ENCODE peak calls at places on chromosomes 2 and 18, in six cellular contexts. Z, F, L, C, J and E are unnamed samples.

GRCh38 chr2:220891405-220891804 is 680.7 kb downstream of the EPHA4 start:
- DNase-seq in Z (peak), F (no peak), L (no peak), C (no peak), J (no peak), E (no peak)

GRCh38 chr2:176491172-176491904 is 222.1 kb downstream of the MTX2 start:
- DNase-seq in Z (peak), F (no peak), L (peak), C (peak), J (no peak), E (no peak)

GRCh38 chr2:121664086-121664485 is 14.8 kb upstream of the CLASP1 start:
- DNase-seq in Z (peak), F (no peak), L (no peak), C (no peak), J (no peak), E (no peak)

GRCh38 chr2:221502270-221502973 is 69.7 kb downstream of the EPHA4 start:
- DNase-seq in Z (peak), F (no peak), L (no peak), C (no peak), J (no peak), E (no peak)

GRCh38 chr18:31424383-31424988 is 23.1 kb upstream of the DSG3 start:
- DNase-seq in Z (peak), F (peak), L (no peak), C (peak), J (no peak), E (no peak)

GRCh38 chr2:139529045-139529444 is 748.9 kb upstream of the NXPH2 start:
- DNase-seq in Z (no peak), F (no peak), L (no peak), C (peak), J (no peak), E (no peak)

GRCh38 chr18:47248610-47249343 is 2.7 kb downstream of the SKOR2 start:
- DNase-seq in Z (peak), F (peak), L (no peak), C (no peak), J (no peak), E (no peak)

GRCh38 chr18:51154664-51155063 is 42.8 kb downstream of the MEX3C start:
- DNase-seq in Z (no peak), F (no peak), L (no peak), C (no peak), J (no peak), E (no peak)

GRCh38 chr2:40488101-40488598 is 36.3 kb upstream of the SLC8A1 start:
- DNase-seq in Z (peak), F (no peak), L (no peak), C (no peak), J (no peak), E (no peak)

GRCh38 chr2:166643980-166644379 is 149.9 kb upstream of the SCN7A start:
- DNase-seq in Z (no peak), F (no peak), L (no peak), C (no peak), J (no peak), E (no peak)

GRCh38 chr2:238916875-238917590 is 69.1 kb downstream of the TWIST2 start:
- DNase-seq in Z (peak), F (no peak), L (no peak), C (no peak), J (no peak), E (no peak)

GRCh38 chr2:139045524-139045923 is 265.3 kb upstream of the NXPH2 start:
- DNase-seq in Z (no peak), F (peak), L (no peak), C (no peak), J (no peak), E (no peak)

GRCh38 chr2:111689174-111689573 is 194.8 kb downstream of the ANAPC1 start:
- DNase-seq in Z (no peak), F (no peak), L (no peak), C (no peak), J (no peak), E (no peak)

GRCh38 chr2:158998486-158999248 is 30.2 kb downstream of the TANC1 start:
- DNase-seq in Z (peak), F (no peak), L (no peak), C (no peak), J (no peak), E (no peak)

GRCh38 chr2:7356909-7357584 is 439.8 kb downstream of the RNF144A start:
- DNase-seq in Z (no peak), F (no peak), L (no peak), C (no peak), J (peak), E (no peak)

GRCh38 chr2:219737270-219737691 is 109.9 kb downstream of the SLC4A3 start:
- DNase-seq in Z (peak), F (no peak), L (no peak), C (no peak), J (no peak), E (no peak)

GRCh38 chr2:9086465-9086864 is 83.0 kb upstream of the MBOAT2 start:
- DNase-seq in Z (no peak), F (no peak), L (no peak), C (no peak), J (no peak), E (no peak)

GRCh38 chr2:53987336-53987921 is 16.6 kb upstream of the PSME4 start:
- DNase-seq in Z (peak), F (no peak), L (no peak), C (no peak), J (no peak), E (no peak)

GRCh38 chr2:237558918-237559645 is 7.3 kb upstream of the PRLH start:
- DNase-seq in Z (peak), F (no peak), L (peak), C (peak), J (peak), E (no peak)

GRCh38 chr2:38113999-38114708 is 38.2 kb upstream of the CYP1B1 start:
- DNase-seq in Z (no peak), F (no peak), L (no peak), C (no peak), J (no peak), E (no peak)

GRCh38 chr2:24860631-24861030 is 59.4 kb downstream of the ADCY3 start:
- DNase-seq in Z (no peak), F (no peak), L (no peak), C (no peak), J (no peak), E (peak)

GRCh38 chr2:74107071-74107470 is 40.6 kb downstream of the BOLA3 start:
- DNase-seq in Z (no peak), F (no peak), L (no peak), C (no peak), J (no peak), E (no peak)

DNA sequence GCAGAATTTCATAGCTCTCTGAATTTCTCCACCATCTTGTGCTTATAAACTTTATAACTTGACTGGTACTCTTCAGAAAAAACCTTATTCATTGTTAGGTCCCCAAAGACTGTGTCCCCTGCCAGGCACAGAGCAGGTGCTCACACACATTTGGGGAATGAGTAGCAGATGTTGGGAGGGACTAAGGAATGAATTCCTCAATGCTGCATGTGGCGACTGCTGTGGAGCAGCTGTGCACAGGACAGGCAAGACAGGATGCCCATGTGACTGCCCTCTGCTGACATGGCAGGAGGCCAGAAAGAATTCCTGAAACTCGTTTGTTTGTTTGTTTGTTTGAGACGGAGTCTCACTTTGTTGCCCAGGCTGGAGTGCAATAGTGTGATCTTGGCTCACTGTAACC is 122.3 kb upstream of the ITGA6 start:
- DNase-seq in Z (no peak), F (no peak), L (no peak), C (no peak), J (no peak), E (no peak)
- H3K27ac ChIP-seq in Z (no peak), F (no peak), L (no peak), C (no peak), J (no peak), E (no peak)

GRCh38 chr18:35176925-35177324 is 63.9 kb upstream of the ZNF397 start:
- DNase-seq in Z (no peak), F (no peak), L (no peak), C (no peak), J (no peak), E (no peak)

GRCh38 chr18:35183846-35184245 is 57.0 kb upstream of the ZNF397 start:
- DNase-seq in Z (no peak), F (no peak), L (no peak), C (no peak), J (no peak), E (no peak)

GRCh38 chr18:35182151-35182550 is 58.7 kb upstream of the ZNF397 start:
- DNase-seq in Z (no peak), F (no peak), L (no peak), C (no peak), J (no peak), E (no peak)

GRCh38 chr18:35178260-35178659 is 62.6 kb upstream of the ZNF397 start:
- DNase-seq in Z (peak), F (no peak), L (no peak), C (no peak), J (no peak), E (no peak)

GRCh38 chr18:35179906-35180305 is 60.9 kb upstream of the ZNF397 start:
- DNase-seq in Z (no peak), F (no peak), L (no peak), C (no peak), J (no peak), E (no peak)
- H3K27ac ChIP-seq in Z (no peak), F (no peak), L (no peak), C (no peak), J (no peak), E (no peak)

GRCh38 chr2:234678721-234679120 is 181.8 kb upstream of the ARL4C start:
- DNase-seq in Z (no peak), F (peak), L (peak), C (no peak), J (no peak), E (no peak)

GRCh38 chr2:234679151-234679765 is 182.4 kb upstream of the ARL4C start:
- DNase-seq in Z (no peak), F (no peak), L (no peak), C (no peak), J (no peak), E (no peak)

GRCh38 chr2:234681206-234681605 is 184.3 kb upstream of the ARL4C start:
- DNase-seq in Z (no peak), F (no peak), L (no peak), C (no peak), J (no peak), E (no peak)

GRCh38 chr2:234680688-234681050 is 183.8 kb upstream of the ARL4C start:
- DNase-seq in Z (no peak), F (no peak), L (no peak), C (no peak), J (no peak), E (no peak)

GRCh38 chr2:234679766-234680687 is 183.1 kb upstream of the ARL4C start:
- DNase-seq in Z (peak), F (no peak), L (peak), C (no peak), J (peak), E (no peak)
- H3K27ac ChIP-seq in Z (peak), F (no peak), L (no peak), C (peak), J (peak), E (no peak)

GRCh38 chr2:169891593-169892298 is 64.5 kb downstream of the UBR3 start:
- DNase-seq in Z (peak), F (no peak), L (no peak), C (no peak), J (no peak), E (no peak)

GRCh38 chr2:169892951-169893350 is 65.7 kb downstream of the UBR3 start:
- DNase-seq in Z (no peak), F (no peak), L (no peak), C (no peak), J (no peak), E (no peak)

DNA sequence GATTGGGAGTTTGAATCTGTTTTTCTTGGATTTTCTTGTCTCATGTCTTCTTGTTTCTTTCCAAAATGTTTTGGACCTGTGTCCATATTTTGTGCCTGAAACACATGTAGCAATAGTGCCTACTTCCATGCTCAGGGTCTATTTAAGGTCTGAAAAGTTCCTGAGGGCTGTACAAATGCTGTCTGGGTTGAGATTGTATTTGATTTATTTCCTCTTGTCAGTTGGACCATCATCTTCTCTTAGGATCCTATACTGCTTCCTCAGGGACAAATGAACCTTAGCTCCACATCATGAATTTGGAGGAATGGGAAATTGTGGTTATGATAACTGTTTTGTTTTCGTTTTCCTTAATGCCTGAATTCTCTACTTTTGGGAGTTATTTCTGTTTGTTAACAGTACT is 59.9 kb downstream of the UBR3 start:
- DNase-seq in Z (no peak), F (no peak), L (no peak), C (no peak), J (no peak), E (no peak)
- H3K27ac ChIP-seq in Z (no peak), F (no peak), L (no peak), C (no peak), J (no peak), E (no peak)

GRCh38 chr2:231384970-231385369 is 10.5 kb upstream of the B3GNT7 start:
- DNase-seq in Z (peak), F (no peak), L (no peak), C (no peak), J (no peak), E (no peak)

GRCh38 chr2:231383701-231384435 is 11.6 kb upstream of the B3GNT7 start:
- DNase-seq in Z (no peak), F (no peak), L (no peak), C (peak), J (no peak), E (no peak)

GRCh38 chr2:231386446-231386845 is 9.1 kb upstream of the B3GNT7 start:
- DNase-seq in Z (peak), F (no peak), L (no peak), C (no peak), J (no peak), E (no peak)

GRCh38 chr2:231387904-231388724 is 7.4 kb upstream of the B3GNT7 start:
- DNase-seq in Z (peak), F (no peak), L (no peak), C (no peak), J (no peak), E (peak)

DNA sequence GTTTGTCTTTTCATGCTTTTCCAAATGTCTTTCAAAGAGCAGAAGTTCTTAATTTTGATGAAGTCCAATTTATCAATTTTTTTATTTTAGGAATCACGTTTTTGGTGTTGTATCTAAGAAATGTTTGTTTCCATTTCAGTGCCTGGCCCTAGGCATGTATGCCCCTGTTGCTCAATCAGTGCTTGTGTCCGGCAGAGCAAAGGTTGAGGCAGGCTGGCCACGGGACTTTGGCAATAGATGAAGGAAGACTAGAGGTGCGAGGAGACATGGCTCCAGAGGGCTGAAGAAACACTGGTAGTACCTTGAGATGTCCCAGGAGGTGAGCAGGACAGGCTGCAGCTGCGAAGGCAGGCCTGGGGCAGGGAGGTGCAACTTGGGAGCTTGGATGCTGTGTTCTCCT is 10.1 kb upstream of the B3GNT7 start:
- DNase-seq in Z (no peak), F (no peak), L (no peak), C (no peak), J (no peak), E (no peak)
- H3K27ac ChIP-seq in Z (no peak), F (no peak), L (no peak), C (no peak), J (no peak), E (no peak)

DNA sequence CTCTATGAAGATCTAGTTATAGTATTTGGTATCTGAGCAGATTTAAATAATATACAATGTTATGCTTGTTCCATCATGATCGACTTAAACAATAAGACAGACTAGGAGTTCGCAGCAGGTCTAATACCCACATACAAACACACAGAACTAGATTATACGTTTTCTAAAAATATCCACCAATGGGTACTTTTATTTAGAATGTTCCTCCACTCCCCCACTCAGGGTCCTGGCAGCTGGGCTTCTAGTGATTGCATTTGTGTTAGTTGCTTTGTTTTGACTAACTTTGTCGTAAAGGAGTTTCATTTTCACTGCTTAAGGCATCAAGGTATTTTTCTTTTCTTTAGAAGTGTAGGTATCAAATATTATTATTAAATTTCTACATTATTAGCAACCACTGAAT is 91.4 kb downstream of the RPRM start:
- DNase-seq in Z (no peak), F (no peak), L (no peak), C (no peak), J (no peak), E (no peak)
- H3K27ac ChIP-seq in Z (no peak), F (no peak), L (no peak), C (no peak), J (no peak), E (no peak)